ENCODE peak calls at places on chromosomes 12 and 14, in four cellular contexts. T is WTC11, A is HepG2, R is A549. Q is an unnamed sample.

GRCh38 chr12:92462049-92462448 is 240.7 kb upstream of the PLEKHG7 start:
- DNase-seq in T (no peak), A (peak), R (no peak), Q (no peak)

GRCh38 chr12:79569679-79570078 is 121.1 kb downstream of the PAWR start:
- DNase-seq in T (no peak), A (no peak), R (no peak), Q (no peak)

GRCh38 chr14:77025744-77026165 is 2.8 kb downstream of the IRF2BPL start:
- DNase-seq in T (peak), A (no peak), R (no peak), Q (no peak)

GRCh38 chr12:90514325-90514724 is 440.7 kb downstream of the CCER1 start:
- DNase-seq in T (no peak), A (no peak), R (no peak), Q (no peak)

GRCh38 chr14:72678360-72678759 is 215.5 kb downstream of the DPF3 start:
- DNase-seq in T (no peak), A (no peak), R (no peak), Q (no peak)

GRCh38 chr12:1863823-1864222 is 43.5 kb downstream of the LRTM2 start:
- DNase-seq in T (no peak), A (no peak), R (no peak), Q (no peak)

GRCh38 chr12:93526786-93527428 is 45.6 kb upstream of the SOCS2 start:
- DNase-seq in T (no peak), A (peak), R (peak), Q (no peak)

GRCh38 chr14:56199976-56200577 is 81.9 kb downstream of the PELI2 start:
- DNase-seq in T (no peak), A (no peak), R (no peak), Q (no peak)

GRCh38 chr12:59149995-59150642 is 229.8 kb upstream of the LRIG3 start:
- DNase-seq in T (no peak), A (peak), R (peak), Q (peak)

GRCh38 chr12:60148831-60149230 is 553.0 kb downstream of the SLC16A7 start:
- DNase-seq in T (no peak), A (no peak), R (no peak), Q (no peak)

GRCh38 chr12:116766285-116766684 is 28.2 kb downstream of the RNFT2 start:
- DNase-seq in T (no peak), A (no peak), R (no peak), Q (no peak)

GRCh38 chr14:38409081-38409705 is 153.3 kb upstream of the CLEC14A start:
- DNase-seq in T (no peak), A (no peak), R (no peak), Q (no peak)

GRCh38 chr14:72560856-72561493 is 332.9 kb downstream of the DPF3 start:
- DNase-seq in T (no peak), A (no peak), R (no peak), Q (no peak)

GRCh38 chr12:11877869-11878780 is 192.6 kb upstream of the BCL2L14 start:
- DNase-seq in T (no peak), A (no peak), R (peak), Q (no peak)

GRCh38 chr12:10716704-10717315 is 6.3 kb downstream of the YBX3 start:
- DNase-seq in T (peak), A (no peak), R (peak), Q (no peak)

GRCh38 chr12:68482660-68483059 is 128.0 kb upstream of the RAP1B start:
- DNase-seq in T (no peak), A (no peak), R (no peak), Q (no peak)

GRCh38 chr12:52423661-52424503 is 10.3 kb downstream of the KRT75 start:
- DNase-seq in T (no peak), A (no peak), R (no peak), Q (no peak)

GRCh38 chr12:75712223-75712622 is 200.8 kb upstream of the KRR1 start:
- DNase-seq in T (no peak), A (peak), R (no peak), Q (no peak)

GRCh38 chr12:39692258-39692853 is 72.8 kb upstream of the ABCD2 start:
- DNase-seq in T (no peak), A (no peak), R (no peak), Q (no peak)

GRCh38 chr12:19018302-19018980 is 111.1 kb upstream of the PLEKHA5 start:
- DNase-seq in T (no peak), A (no peak), R (no peak), Q (no peak)

GRCh38 chr12:128807161-128807724 is 16.5 kb downstream of the SLC15A4 start:
- DNase-seq in T (no peak), A (no peak), R (no peak), Q (no peak)

GRCh38 chr14:23137221-23138172 is 18.4 kb upstream of the CEBPE start:
- DNase-seq in T (no peak), A (no peak), R (no peak), Q (no peak)

GRCh38 chr12:102567031-102567985 is 86.9 kb upstream of the IGF1 start:
- DNase-seq in T (no peak), A (no peak), R (peak), Q (no peak)

GRCh38 chr14:64708148-64709004 is 4.2 kb downstream of the PLEKHG3 start:
- DNase-seq in T (peak), A (no peak), R (peak), Q (no peak)

GRCh38 chr12:77087427-77087826 is 22.1 kb upstream of the E2F7 start:
- DNase-seq in T (no peak), A (no peak), R (no peak), Q (no peak)

GRCh38 chr14:88904864-88905263 is 80.4 kb downstream of the TTC8 start:
- DNase-seq in T (no peak), A (no peak), R (no peak), Q (no peak)

GRCh38 chr14:88904206-88904647 is 79.8 kb downstream of the TTC8 start:
- DNase-seq in T (no peak), A (no peak), R (no peak), Q (no peak)

GRCh38 chr14:88902850-88903249 is 78.4 kb downstream of the TTC8 start:
- DNase-seq in T (no peak), A (no peak), R (no peak), Q (no peak)

GRCh38 chr14:88901991-88902390 is 77.5 kb downstream of the TTC8 start:
- DNase-seq in T (no peak), A (no peak), R (no peak), Q (no peak)

DNA sequence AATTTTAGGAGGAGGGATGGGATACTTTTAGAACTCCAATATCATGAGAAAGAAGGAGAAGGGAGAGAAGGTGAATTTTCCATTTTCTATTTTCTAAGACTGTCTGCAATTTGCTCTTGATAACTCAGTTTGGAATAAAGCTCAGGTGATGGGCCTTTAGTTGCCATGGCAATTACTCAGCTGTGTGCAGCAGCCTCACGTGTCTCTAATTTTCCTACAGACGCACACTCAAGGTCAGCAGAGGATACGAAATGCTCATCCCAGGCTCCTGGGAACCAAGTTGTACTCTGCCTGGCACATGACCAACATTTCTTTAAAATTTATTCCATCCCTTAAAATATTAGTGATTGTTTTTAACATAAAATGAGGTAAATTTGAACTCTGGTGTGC is 76.7 kb downstream of the TTC8 start:
- DNase-seq in T (no peak), A (no peak), R (no peak), Q (no peak)
- TF ChIP-seq HMGXB4 in T (no peak), A (no peak), R (no peak), Q (no peak)

GRCh38 chr12:106771425-106771824 is 3.1 kb upstream of the RIC8B start:
- DNase-seq in T (no peak), A (peak), R (no peak), Q (no peak)

GRCh38 chr12:106767206-106767605 is 7.3 kb upstream of the RIC8B start:
- DNase-seq in T (no peak), A (no peak), R (no peak), Q (no peak)

GRCh38 chr12:106769546-106769945 is 4.9 kb upstream of the RIC8B start:
- DNase-seq in T (no peak), A (no peak), R (no peak), Q (no peak)

GRCh38 chr12:106767954-106768501 is 6.5 kb upstream of the RIC8B start:
- DNase-seq in T (peak), A (no peak), R (no peak), Q (no peak)

GRCh38 chr12:106769078-106769477 is 5.4 kb upstream of the RIC8B start:
- DNase-seq in T (peak), A (peak), R (no peak), Q (no peak)
- TF ChIP-seq HMGXB4 in T (no peak), A (no peak), R (no peak), Q (no peak)

GRCh38 chr14:61569783-61570182 is 125.5 kb upstream of the HIF1A start:
- DNase-seq in T (no peak), A (peak), R (no peak), Q (no peak)
- TF ChIP-seq HMGXB4 in T (no peak), A (no peak), R (no peak), Q (no peak)

DNA sequence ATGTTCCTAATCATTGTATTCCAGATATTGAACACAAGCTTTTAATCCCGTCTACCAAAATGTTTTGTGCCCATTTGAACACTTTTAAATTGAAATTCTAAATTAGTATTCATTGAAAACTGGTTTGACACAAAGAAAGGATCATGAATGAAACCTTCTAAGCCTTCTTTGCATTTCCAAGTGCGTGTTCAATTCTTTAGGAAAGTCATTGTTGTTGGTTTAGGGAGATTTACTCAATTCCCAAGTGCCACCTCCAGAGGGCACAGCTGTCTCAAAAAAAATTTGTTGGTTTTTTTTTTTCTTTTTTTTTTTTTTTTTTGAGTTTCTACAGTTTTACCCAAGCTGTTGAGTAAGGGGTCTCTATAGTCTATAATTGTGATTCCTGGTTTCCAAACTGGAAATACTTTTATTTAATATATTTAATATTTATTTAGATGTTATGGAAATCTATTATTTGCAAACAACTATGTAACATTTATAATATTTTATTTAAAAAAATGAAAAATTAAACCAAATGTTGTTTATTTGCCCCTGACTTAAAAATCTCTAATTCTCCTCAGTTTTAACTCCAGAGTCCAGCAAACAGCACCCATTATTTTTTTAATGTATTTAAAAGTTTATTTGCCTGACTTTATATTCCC is 79.9 kb downstream of the NEDD1 start:
- DNase-seq in T (no peak), A (peak), R (peak), Q (peak)
- TF ChIP-seq HMGXB4 in T (no peak), A (no peak), R (no peak), Q (no peak)

GRCh38 chr12:99067171-99067785 is 422.2 kb downstream of the APAF1 start:
- DNase-seq in T (no peak), A (no peak), R (no peak), Q (no peak)

GRCh38 chr12:99063182-99063581 is 418.1 kb downstream of the APAF1 start:
- DNase-seq in T (no peak), A (no peak), R (no peak), Q (no peak)

GRCh38 chr12:99069371-99069770 is 424.3 kb downstream of the APAF1 start:
- DNase-seq in T (no peak), A (no peak), R (no peak), Q (no peak)

GRCh38 chr12:99066726-99067125 is 421.6 kb downstream of the APAF1 start:
- DNase-seq in T (no peak), A (no peak), R (no peak), Q (no peak)
- TF ChIP-seq HMGXB4 in T (no peak), A (no peak), R (no peak), Q (no peak)

DNA sequence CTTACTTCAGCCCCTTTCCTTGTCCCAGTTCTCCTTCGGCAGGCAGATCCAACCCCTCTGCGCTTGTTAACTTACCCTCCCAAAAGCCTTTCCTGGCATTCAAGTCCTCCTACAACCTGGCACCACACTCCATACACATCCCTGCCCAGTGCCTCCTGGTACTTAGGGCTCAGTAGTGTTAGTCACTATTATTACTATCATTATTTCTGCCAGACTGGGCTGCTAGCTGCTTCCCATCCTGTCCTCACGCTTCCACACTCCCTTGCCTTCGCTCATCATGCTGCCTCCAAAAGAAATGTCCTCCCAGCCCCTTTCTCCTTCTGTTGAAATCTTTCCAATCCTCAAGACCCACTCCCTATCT is 1.6 kb upstream of the HDAC7 start:
- DNase-seq in T (no peak), A (no peak), R (no peak), Q (no peak)
- TF ChIP-seq HMGXB4 in T (no peak), A (no peak), R (no peak), Q (no peak)

GRCh38 chr14:75283162-75283883 is 4.7 kb downstream of the FOS start:
- DNase-seq in T (no peak), A (peak), R (no peak), Q (peak)
- TF ChIP-seq HMGXB4 in T (no peak), A (peak), R (peak), Q (no peak)